ENCODE peak calls at places on chromosome 7, in five cellular contexts. V is substantia nigra; Z is effector memory CD8-positive, alpha-beta T cell; T is adipocyte; F is stimulated activated CD4-positive, alpha-beta T cell treated with anti-CD3 and anti-CD28 coated beads, Interleukin-15, amount 100 ng/mL, for 1 hour. K is an unnamed sample.

GRCh38 chr7:1920886-1921285 is 250.8 kb downstream of the ELFN1 start:
- DNase-seq in F (no peak), V (no peak), Z (no peak), T (no peak), K (no peak)

GRCh38 chr7:40239755-40240303 is 105.0 kb downstream of the SUGCT start:
- DNase-seq in Z (no peak), V (no peak), F (no peak), T (no peak), K (no peak)

GRCh38 chr7:44460325-44460724 is 30.1 kb downstream of the NUDCD3 start:
- DNase-seq in Z (peak), V (no peak), T (no peak), F (no peak), K (no peak)

GRCh38 chr7:125927556-125927955 is 997.9 kb upstream of the POT1 start:
- DNase-seq in T (no peak), V (no peak), Z (no peak), F (no peak), K (no peak)

GRCh38 chr7:152859781-152860191 is 100.2 kb downstream of the ACTR3B start:
- DNase-seq in T (no peak), V (no peak), Z (no peak), F (no peak), K (no peak)

GRCh38 chr7:92275327-92275726 is 29.6 kb downstream of the ANKIB1 start:
- DNase-seq in Z (no peak), T (no peak), F (no peak), V (no peak), K (no peak)

GRCh38 chr7:75968561-75969001 is 25.8 kb downstream of the TMEM120A start:
- DNase-seq in F (no peak), Z (no peak), T (no peak), V (peak), K (no peak)

GRCh38 chr7:2785071-2785500 is 59.0 kb downstream of the GNA12 start:
- DNase-seq in Z (no peak), T (peak), F (no peak), V (no peak), K (no peak)

GRCh38 chr7:155586843-155587440 is 40.6 kb upstream of the CNPY1 start:
- DNase-seq in Z (no peak), V (no peak), F (no peak), T (no peak), K (no peak)

GRCh38 chr7:106289848-106290247 is 5.1 kb upstream of the NAMPT start:
- DNase-seq in F (no peak), V (no peak), Z (no peak), T (peak), K (no peak)

GRCh38 chr7:50450691-50451051 is 521 bp upstream of the FIGNL1 start:
- DNase-seq in V (peak), F (no peak), T (no peak), Z (no peak), K (peak)

GRCh38 chr7:3120513-3120912 is 76.8 kb upstream of the CARD11 start:
- DNase-seq in T (no peak), V (no peak), F (no peak), Z (peak), K (no peak)

GRCh38 chr7:124769136-124769535 is 3.5 kb upstream of the GPR37 start:
- DNase-seq in Z (no peak), T (no peak), F (no peak), V (no peak), K (no peak)

GRCh38 chr7:152986369-152986768 is 226.8 kb downstream of the ACTR3B start:
- DNase-seq in T (no peak), V (no peak), Z (no peak), F (no peak), K (no peak)

GRCh38 chr7:113113912-113114311 is 4.4 kb downstream of the SMIM30 start:
- DNase-seq in V (no peak), T (no peak), F (no peak), Z (no peak), K (no peak)

K was measured in pancreas.